ENCODE peak calls at places on chromosomes 3 and 15, in ten cellular contexts. One of them, this sample, is unnamed.

GRCh38 chr3:28286595-28286994 is 45.2 kb downstream of the CMC1 start:
- DNase-seq in NCI-H1105 treated with DMSO at 0.1 percent for 48 hours: peak
- DNase-seq in neural progenitor cell: peak
- DNase-seq in kidney tubule cell: peak
- DNase-seq in OCI-LY7: peak
- DNase-seq in activated CD8-positive, alpha-beta memory T cell treated with anti-CD3 and anti-CD28 coated beads for 48 hours: no peak
- DNase-seq in gastrocnemius medialis: no peak
- DNase-seq in retina: peak
- DNase-seq in NCI-H774: no peak
- DNase-seq in activated effector memory CD4-positive, alpha-beta T cell treated with Interleukin-2 at 50 U/mL for 16 hours: no peak
- DNase-seq in this sample: peak

GRCh38 chr3:68931406-68932149 is 769 bp downstream of the TAFA4 start:
- DNase-seq in NCI-H1105 treated with DMSO at 0.1 percent for 48 hours: no peak
- DNase-seq in neural progenitor cell: peak
- DNase-seq in kidney tubule cell: no peak
- DNase-seq in OCI-LY7: no peak
- DNase-seq in activated CD8-positive, alpha-beta memory T cell treated with anti-CD3 and anti-CD28 coated beads for 48 hours: peak
- DNase-seq in gastrocnemius medialis: no peak
- DNase-seq in retina: peak
- DNase-seq in NCI-H774: no peak
- DNase-seq in activated effector memory CD4-positive, alpha-beta T cell treated with Interleukin-2 at 50 U/mL for 16 hours: no peak
- DNase-seq in this sample: no peak

GRCh38 chr3:14157951-14158350 is 20.4 kb downstream of the XPC start:
- DNase-seq in NCI-H1105 treated with DMSO at 0.1 percent for 48 hours: no peak
- DNase-seq in neural progenitor cell: no peak
- DNase-seq in kidney tubule cell: no peak
- DNase-seq in OCI-LY7: no peak
- DNase-seq in activated CD8-positive, alpha-beta memory T cell treated with anti-CD3 and anti-CD28 coated beads for 48 hours: no peak
- DNase-seq in gastrocnemius medialis: no peak
- DNase-seq in retina: no peak
- DNase-seq in NCI-H774: no peak
- DNase-seq in activated effector memory CD4-positive, alpha-beta T cell treated with Interleukin-2 at 50 U/mL for 16 hours: no peak
- DNase-seq in this sample: no peak

GRCh38 chr3:155270485-155271342 is 22.8 kb downstream of the STRIT1 start:
- DNase-seq in NCI-H1105 treated with DMSO at 0.1 percent for 48 hours: no peak
- DNase-seq in neural progenitor cell: no peak
- DNase-seq in kidney tubule cell: no peak
- DNase-seq in OCI-LY7: peak
- DNase-seq in activated CD8-positive, alpha-beta memory T cell treated with anti-CD3 and anti-CD28 coated beads for 48 hours: no peak
- DNase-seq in gastrocnemius medialis: no peak
- DNase-seq in retina: no peak
- DNase-seq in NCI-H774: no peak
- DNase-seq in activated effector memory CD4-positive, alpha-beta T cell treated with Interleukin-2 at 50 U/mL for 16 hours: no peak
- DNase-seq in this sample: peak

GRCh38 chr15:34132881-34133280 is 31.0 kb downstream of the PGBD4 start:
- DNase-seq in NCI-H1105 treated with DMSO at 0.1 percent for 48 hours: no peak
- DNase-seq in neural progenitor cell: no peak
- DNase-seq in kidney tubule cell: no peak
- DNase-seq in OCI-LY7: no peak
- DNase-seq in activated CD8-positive, alpha-beta memory T cell treated with anti-CD3 and anti-CD28 coated beads for 48 hours: no peak
- DNase-seq in gastrocnemius medialis: no peak
- DNase-seq in retina: no peak
- DNase-seq in NCI-H774: no peak
- DNase-seq in activated effector memory CD4-positive, alpha-beta T cell treated with Interleukin-2 at 50 U/mL for 16 hours: no peak
- DNase-seq in this sample: no peak

GRCh38 chr3:128965818-128966217 is 28.1 kb downstream of the CFAP92 start:
- DNase-seq in NCI-H1105 treated with DMSO at 0.1 percent for 48 hours: no peak
- DNase-seq in neural progenitor cell: no peak
- DNase-seq in kidney tubule cell: no peak
- DNase-seq in OCI-LY7: no peak
- DNase-seq in activated CD8-positive, alpha-beta memory T cell treated with anti-CD3 and anti-CD28 coated beads for 48 hours: no peak
- DNase-seq in gastrocnemius medialis: no peak
- DNase-seq in retina: no peak
- DNase-seq in NCI-H774: no peak
- DNase-seq in activated effector memory CD4-positive, alpha-beta T cell treated with Interleukin-2 at 50 U/mL for 16 hours: no peak
- DNase-seq in this sample: no peak

GRCh38 chr3:173465112-173465511 is 67.6 kb downstream of the NLGN1 start:
- DNase-seq in NCI-H1105 treated with DMSO at 0.1 percent for 48 hours: no peak
- DNase-seq in neural progenitor cell: peak
- DNase-seq in kidney tubule cell: peak
- DNase-seq in OCI-LY7: no peak
- DNase-seq in activated CD8-positive, alpha-beta memory T cell treated with anti-CD3 and anti-CD28 coated beads for 48 hours: no peak
- DNase-seq in gastrocnemius medialis: no peak
- DNase-seq in retina: no peak
- DNase-seq in NCI-H774: no peak
- DNase-seq in activated effector memory CD4-positive, alpha-beta T cell treated with Interleukin-2 at 50 U/mL for 16 hours: no peak
- DNase-seq in this sample: no peak

GRCh38 chr15:71599404-71600225 is 210.7 kb upstream of the NR2E3 start:
- DNase-seq in NCI-H1105 treated with DMSO at 0.1 percent for 48 hours: peak
- DNase-seq in neural progenitor cell: no peak
- DNase-seq in kidney tubule cell: peak
- DNase-seq in OCI-LY7: no peak
- DNase-seq in activated CD8-positive, alpha-beta memory T cell treated with anti-CD3 and anti-CD28 coated beads for 48 hours: no peak
- DNase-seq in gastrocnemius medialis: no peak
- DNase-seq in retina: peak
- DNase-seq in NCI-H774: no peak
- DNase-seq in activated effector memory CD4-positive, alpha-beta T cell treated with Interleukin-2 at 50 U/mL for 16 hours: no peak
- DNase-seq in this sample: no peak

GRCh38 chr3:39327053-39327745 is 2.3 kb upstream of the CCR8 start:
- DNase-seq in NCI-H1105 treated with DMSO at 0.1 percent for 48 hours: no peak
- DNase-seq in neural progenitor cell: no peak
- DNase-seq in kidney tubule cell: no peak
- DNase-seq in OCI-LY7: no peak
- DNase-seq in activated CD8-positive, alpha-beta memory T cell treated with anti-CD3 and anti-CD28 coated beads for 48 hours: no peak
- DNase-seq in gastrocnemius medialis: no peak
- DNase-seq in retina: no peak
- DNase-seq in NCI-H774: no peak
- DNase-seq in activated effector memory CD4-positive, alpha-beta T cell treated with Interleukin-2 at 50 U/mL for 16 hours: no peak
- DNase-seq in this sample: no peak

GRCh38 chr15:29924750-29925149 is 102.5 kb upstream of the TJP1 start:
- DNase-seq in NCI-H1105 treated with DMSO at 0.1 percent for 48 hours: peak
- DNase-seq in neural progenitor cell: peak
- DNase-seq in kidney tubule cell: peak
- DNase-seq in OCI-LY7: no peak
- DNase-seq in activated CD8-positive, alpha-beta memory T cell treated with anti-CD3 and anti-CD28 coated beads for 48 hours: no peak
- DNase-seq in gastrocnemius medialis: no peak
- DNase-seq in retina: no peak
- DNase-seq in NCI-H774: no peak
- DNase-seq in activated effector memory CD4-positive, alpha-beta T cell treated with Interleukin-2 at 50 U/mL for 16 hours: no peak
- DNase-seq in this sample: peak

GRCh38 chr15:70788114-70789049 is 25.0 kb upstream of the UACA start:
- DNase-seq in NCI-H1105 treated with DMSO at 0.1 percent for 48 hours: no peak
- DNase-seq in neural progenitor cell: no peak
- DNase-seq in kidney tubule cell: peak
- DNase-seq in OCI-LY7: no peak
- DNase-seq in activated CD8-positive, alpha-beta memory T cell treated with anti-CD3 and anti-CD28 coated beads for 48 hours: no peak
- DNase-seq in gastrocnemius medialis: no peak
- DNase-seq in retina: no peak
- DNase-seq in NCI-H774: no peak
- DNase-seq in activated effector memory CD4-positive, alpha-beta T cell treated with Interleukin-2 at 50 U/mL for 16 hours: no peak
- DNase-seq in this sample: no peak

GRCh38 chr3:75089831-75090230 is 475.4 kb upstream of the CNTN3 start:
- DNase-seq in NCI-H1105 treated with DMSO at 0.1 percent for 48 hours: no peak
- DNase-seq in neural progenitor cell: no peak
- DNase-seq in kidney tubule cell: no peak
- DNase-seq in OCI-LY7: no peak
- DNase-seq in activated CD8-positive, alpha-beta memory T cell treated with anti-CD3 and anti-CD28 coated beads for 48 hours: no peak
- DNase-seq in gastrocnemius medialis: no peak
- DNase-seq in retina: no peak
- DNase-seq in NCI-H774: no peak
- DNase-seq in activated effector memory CD4-positive, alpha-beta T cell treated with Interleukin-2 at 50 U/mL for 16 hours: no peak
- DNase-seq in this sample: no peak

GRCh38 chr3:30682434-30683155 is 76.2 kb downstream of the TGFBR2 start:
- DNase-seq in NCI-H1105 treated with DMSO at 0.1 percent for 48 hours: no peak
- DNase-seq in neural progenitor cell: no peak
- DNase-seq in kidney tubule cell: no peak
- DNase-seq in OCI-LY7: no peak
- DNase-seq in activated CD8-positive, alpha-beta memory T cell treated with anti-CD3 and anti-CD28 coated beads for 48 hours: no peak
- DNase-seq in gastrocnemius medialis: no peak
- DNase-seq in retina: no peak
- DNase-seq in NCI-H774: no peak
- DNase-seq in activated effector memory CD4-positive, alpha-beta T cell treated with Interleukin-2 at 50 U/mL for 16 hours: no peak
- DNase-seq in this sample: no peak

GRCh38 chr15:59594493-59594942 is 17.1 kb upstream of the GCNT3 start:
- DNase-seq in NCI-H1105 treated with DMSO at 0.1 percent for 48 hours: no peak
- DNase-seq in neural progenitor cell: no peak
- DNase-seq in kidney tubule cell: peak
- DNase-seq in OCI-LY7: no peak
- DNase-seq in activated CD8-positive, alpha-beta memory T cell treated with anti-CD3 and anti-CD28 coated beads for 48 hours: no peak
- DNase-seq in gastrocnemius medialis: no peak
- DNase-seq in retina: no peak
- DNase-seq in NCI-H774: no peak
- DNase-seq in activated effector memory CD4-positive, alpha-beta T cell treated with Interleukin-2 at 50 U/mL for 16 hours: no peak
- DNase-seq in this sample: no peak

GRCh38 chr3:49017978-49018706 is at the start of gene DALRD3:
- DNase-seq in NCI-H1105 treated with DMSO at 0.1 percent for 48 hours: peak
- DNase-seq in neural progenitor cell: peak
- DNase-seq in kidney tubule cell: peak
- DNase-seq in OCI-LY7: peak
- DNase-seq in activated CD8-positive, alpha-beta memory T cell treated with anti-CD3 and anti-CD28 coated beads for 48 hours: no peak
- DNase-seq in gastrocnemius medialis: peak
- DNase-seq in retina: peak
- DNase-seq in NCI-H774: peak
- DNase-seq in activated effector memory CD4-positive, alpha-beta T cell treated with Interleukin-2 at 50 U/mL for 16 hours: peak
- DNase-seq in this sample: peak

GRCh38 chr15:42133892-42134502 is 22.4 kb downstream of the PLA2G4F start:
- DNase-seq in NCI-H1105 treated with DMSO at 0.1 percent for 48 hours: peak
- DNase-seq in neural progenitor cell: peak
- DNase-seq in kidney tubule cell: peak
- DNase-seq in OCI-LY7: peak
- DNase-seq in activated CD8-positive, alpha-beta memory T cell treated with anti-CD3 and anti-CD28 coated beads for 48 hours: peak
- DNase-seq in gastrocnemius medialis: no peak
- DNase-seq in retina: no peak
- DNase-seq in NCI-H774: peak
- DNase-seq in activated effector memory CD4-positive, alpha-beta T cell treated with Interleukin-2 at 50 U/mL for 16 hours: peak
- DNase-seq in this sample: peak

GRCh38 chr15:77025941-77026411 is 31.1 kb downstream of the PSTPIP1 start:
- DNase-seq in NCI-H1105 treated with DMSO at 0.1 percent for 48 hours: no peak
- DNase-seq in neural progenitor cell: no peak
- DNase-seq in kidney tubule cell: no peak
- DNase-seq in OCI-LY7: no peak
- DNase-seq in activated CD8-positive, alpha-beta memory T cell treated with anti-CD3 and anti-CD28 coated beads for 48 hours: no peak
- DNase-seq in gastrocnemius medialis: peak
- DNase-seq in retina: no peak
- DNase-seq in NCI-H774: no peak
- DNase-seq in activated effector memory CD4-positive, alpha-beta T cell treated with Interleukin-2 at 50 U/mL for 16 hours: no peak
- DNase-seq in this sample: no peak

GRCh38 chr3:29384640-29385039 is 103.8 kb downstream of the RBMS3 start:
- DNase-seq in NCI-H1105 treated with DMSO at 0.1 percent for 48 hours: no peak
- DNase-seq in neural progenitor cell: peak
- DNase-seq in kidney tubule cell: peak
- DNase-seq in OCI-LY7: no peak
- DNase-seq in activated CD8-positive, alpha-beta memory T cell treated with anti-CD3 and anti-CD28 coated beads for 48 hours: no peak
- DNase-seq in gastrocnemius medialis: no peak
- DNase-seq in retina: no peak
- DNase-seq in NCI-H774: no peak
- DNase-seq in activated effector memory CD4-positive, alpha-beta T cell treated with Interleukin-2 at 50 U/mL for 16 hours: no peak
- DNase-seq in this sample: no peak

GRCh38 chr3:114449271-114450007 is 155.6 kb downstream of the TIGIT start:
- DNase-seq in NCI-H1105 treated with DMSO at 0.1 percent for 48 hours: peak
- DNase-seq in neural progenitor cell: no peak
- DNase-seq in kidney tubule cell: no peak
- DNase-seq in OCI-LY7: peak
- DNase-seq in activated CD8-positive, alpha-beta memory T cell treated with anti-CD3 and anti-CD28 coated beads for 48 hours: no peak
- DNase-seq in gastrocnemius medialis: no peak
- DNase-seq in retina: no peak
- DNase-seq in NCI-H774: no peak
- DNase-seq in activated effector memory CD4-positive, alpha-beta T cell treated with Interleukin-2 at 50 U/mL for 16 hours: no peak
- DNase-seq in this sample: peak

GRCh38 chr3:77563012-77563411 is 523.1 kb downstream of the ROBO2 start:
- DNase-seq in NCI-H1105 treated with DMSO at 0.1 percent for 48 hours: no peak
- DNase-seq in neural progenitor cell: no peak
- DNase-seq in kidney tubule cell: peak
- DNase-seq in OCI-LY7: no peak
- DNase-seq in activated CD8-positive, alpha-beta memory T cell treated with anti-CD3 and anti-CD28 coated beads for 48 hours: no peak
- DNase-seq in gastrocnemius medialis: no peak
- DNase-seq in retina: no peak
- DNase-seq in NCI-H774: no peak
- DNase-seq in activated effector memory CD4-positive, alpha-beta T cell treated with Interleukin-2 at 50 U/mL for 16 hours: no peak
- DNase-seq in this sample: no peak

GRCh38 chr3:67381667-67382272 is 272.6 kb downstream of the SUCLG2 start:
- DNase-seq in NCI-H1105 treated with DMSO at 0.1 percent for 48 hours: peak
- DNase-seq in neural progenitor cell: peak
- DNase-seq in kidney tubule cell: peak
- DNase-seq in OCI-LY7: peak
- DNase-seq in activated CD8-positive, alpha-beta memory T cell treated with anti-CD3 and anti-CD28 coated beads for 48 hours: no peak
- DNase-seq in gastrocnemius medialis: no peak
- DNase-seq in retina: peak
- DNase-seq in NCI-H774: no peak
- DNase-seq in activated effector memory CD4-positive, alpha-beta T cell treated with Interleukin-2 at 50 U/mL for 16 hours: no peak
- DNase-seq in this sample: no peak

GRCh38 chr3:71559021-71559420 is 24.5 kb downstream of the FOXP1 start:
- DNase-seq in NCI-H1105 treated with DMSO at 0.1 percent for 48 hours: no peak
- DNase-seq in neural progenitor cell: no peak
- DNase-seq in kidney tubule cell: no peak
- DNase-seq in OCI-LY7: no peak
- DNase-seq in activated CD8-positive, alpha-beta memory T cell treated with anti-CD3 and anti-CD28 coated beads for 48 hours: no peak
- DNase-seq in gastrocnemius medialis: no peak
- DNase-seq in retina: no peak
- DNase-seq in NCI-H774: no peak
- DNase-seq in activated effector memory CD4-positive, alpha-beta T cell treated with Interleukin-2 at 50 U/mL for 16 hours: no peak
- DNase-seq in this sample: no peak

GRCh38 chr15:101115318-101115886 is 136.4 kb downstream of the CHSY1 start:
- DNase-seq in NCI-H1105 treated with DMSO at 0.1 percent for 48 hours: no peak
- DNase-seq in neural progenitor cell: no peak
- DNase-seq in kidney tubule cell: no peak
- DNase-seq in OCI-LY7: no peak
- DNase-seq in activated CD8-positive, alpha-beta memory T cell treated with anti-CD3 and anti-CD28 coated beads for 48 hours: no peak
- DNase-seq in gastrocnemius medialis: no peak
- DNase-seq in retina: peak
- DNase-seq in NCI-H774: no peak
- DNase-seq in activated effector memory CD4-positive, alpha-beta T cell treated with Interleukin-2 at 50 U/mL for 16 hours: no peak
- DNase-seq in this sample: no peak

GRCh38 chr3:168071535-168071934 is 24.2 kb downstream of the GOLIM4 start:
- DNase-seq in NCI-H1105 treated with DMSO at 0.1 percent for 48 hours: no peak
- DNase-seq in neural progenitor cell: no peak
- DNase-seq in kidney tubule cell: peak
- DNase-seq in OCI-LY7: no peak
- DNase-seq in activated CD8-positive, alpha-beta memory T cell treated with anti-CD3 and anti-CD28 coated beads for 48 hours: no peak
- DNase-seq in gastrocnemius medialis: no peak
- DNase-seq in retina: no peak
- DNase-seq in NCI-H774: no peak
- DNase-seq in activated effector memory CD4-positive, alpha-beta T cell treated with Interleukin-2 at 50 U/mL for 16 hours: no peak
- DNase-seq in this sample: no peak

GRCh38 chr3:132283440-132283839 is 33.8 kb upstream of the ACP3 start:
- DNase-seq in NCI-H1105 treated with DMSO at 0.1 percent for 48 hours: no peak
- DNase-seq in neural progenitor cell: no peak
- DNase-seq in kidney tubule cell: peak
- DNase-seq in OCI-LY7: no peak
- DNase-seq in activated CD8-positive, alpha-beta memory T cell treated with anti-CD3 and anti-CD28 coated beads for 48 hours: no peak
- DNase-seq in gastrocnemius medialis: peak
- DNase-seq in retina: no peak
- DNase-seq in NCI-H774: no peak
- DNase-seq in activated effector memory CD4-positive, alpha-beta T cell treated with Interleukin-2 at 50 U/mL for 16 hours: no peak
- DNase-seq in this sample: no peak

GRCh38 chr3:37383323-37383722 is 208.9 kb upstream of the LRRFIP2 start:
- DNase-seq in NCI-H1105 treated with DMSO at 0.1 percent for 48 hours: no peak
- DNase-seq in neural progenitor cell: no peak
- DNase-seq in kidney tubule cell: no peak
- DNase-seq in OCI-LY7: no peak
- DNase-seq in activated CD8-positive, alpha-beta memory T cell treated with anti-CD3 and anti-CD28 coated beads for 48 hours: no peak
- DNase-seq in gastrocnemius medialis: no peak
- DNase-seq in retina: no peak
- DNase-seq in NCI-H774: no peak
- DNase-seq in activated effector memory CD4-positive, alpha-beta T cell treated with Interleukin-2 at 50 U/mL for 16 hours: no peak
- DNase-seq in this sample: no peak

GRCh38 chr3:194136519-194137313 is 768 bp downstream of the HES1 start:
- DNase-seq in NCI-H1105 treated with DMSO at 0.1 percent for 48 hours: peak
- DNase-seq in neural progenitor cell: peak
- DNase-seq in kidney tubule cell: peak
- DNase-seq in OCI-LY7: peak
- DNase-seq in activated CD8-positive, alpha-beta memory T cell treated with anti-CD3 and anti-CD28 coated beads for 48 hours: no peak
- DNase-seq in gastrocnemius medialis: peak
- DNase-seq in retina: peak
- DNase-seq in NCI-H774: peak
- DNase-seq in activated effector memory CD4-positive, alpha-beta T cell treated with Interleukin-2 at 50 U/mL for 16 hours: peak
- DNase-seq in this sample: peak

GRCh38 chr3:112979244-112979832 is 4.4 kb upstream of the CD200R1 start:
- DNase-seq in NCI-H1105 treated with DMSO at 0.1 percent for 48 hours: peak
- DNase-seq in neural progenitor cell: peak
- DNase-seq in kidney tubule cell: peak
- DNase-seq in OCI-LY7: peak
- DNase-seq in activated CD8-positive, alpha-beta memory T cell treated with anti-CD3 and anti-CD28 coated beads for 48 hours: no peak
- DNase-seq in gastrocnemius medialis: no peak
- DNase-seq in retina: peak
- DNase-seq in NCI-H774: peak
- DNase-seq in activated effector memory CD4-positive, alpha-beta T cell treated with Interleukin-2 at 50 U/mL for 16 hours: no peak
- DNase-seq in this sample: peak